ENCODE peak calls at places on chromosomes 1 and 21, in four cellular contexts. U, H, N and X are unnamed samples.

GRCh38 chr1:246291141-246291540 is 215.9 kb downstream of the SMYD3 start:
- DNase-seq in U (no peak), H (no peak), N (no peak), X (no peak)

GRCh38 chr1:210916548-210916947 is 217.4 kb downstream of the KCNH1 start:
- DNase-seq in U (no peak), H (no peak), N (no peak), X (no peak)

GRCh38 chr21:38985423-38986378 is 180.0 kb downstream of the ETS2 start:
- DNase-seq in U (peak), H (no peak), N (peak), X (peak)

GRCh38 chr1:39609618-39610331 is 29.7 kb downstream of the HEYL start:
- DNase-seq in U (peak), H (peak), N (no peak), X (peak)

GRCh38 chr1:180136311-180136967 is 18.2 kb upstream of the QSOX1 start:
- DNase-seq in U (no peak), H (no peak), N (no peak), X (no peak)

GRCh38 chr1:193741228-193741627 is 554.8 kb upstream of the B3GALT2 start:
- DNase-seq in U (no peak), H (no peak), N (no peak), X (no peak)

GRCh38 chr21:42311160-42311559 is 4.0 kb downstream of the TFF3 start:
- DNase-seq in U (no peak), H (no peak), N (no peak), X (no peak)

GRCh38 chr1:115400891-115401290 is 62.8 kb upstream of the NGF start:
- DNase-seq in U (no peak), H (no peak), N (no peak), X (no peak)

GRCh38 chr1:59699227-59699847 is 115.4 kb upstream of the HOOK1 start:
- DNase-seq in U (peak), H (peak), N (no peak), X (peak)

GRCh38 chr21:38810034-38810825 is 4.5 kb downstream of the ETS2 start:
- DNase-seq in U (no peak), H (no peak), N (no peak), X (no peak)

GRCh38 chr1:48341221-48341620 is 118.7 kb downstream of the SLC5A9 start:
- DNase-seq in U (no peak), H (no peak), N (no peak), X (no peak)

GRCh38 chr1:151638074-151638775 is 26.4 kb downstream of the SNX27 start:
- DNase-seq in U (no peak), H (peak), N (no peak), X (no peak)

GRCh38 chr1:7613106-7613850 is 157.8 kb upstream of the VAMP3 start:
- DNase-seq in U (no peak), H (no peak), N (no peak), X (no peak)

GRCh38 chr1:3772027-3772714 is 378 bp upstream of the SMIM1 start:
- DNase-seq in U (peak), H (peak), N (no peak), X (peak)

GRCh38 chr1:169590932-169591331 is 4.7 kb upstream of the F5 start:
- DNase-seq in U (peak), H (no peak), N (no peak), X (no peak)

GRCh38 chr1:196608401-196609113 is at the start of gene KCNT2:
- DNase-seq in U (peak), H (no peak), N (no peak), X (peak)

GRCh38 chr1:214615871-214616270 is 12.9 kb downstream of the CENPF start:
- DNase-seq in U (no peak), H (no peak), N (no peak), X (no peak)

GRCh38 chr1:107687846-107688753 is 276.9 kb downstream of the VAV3 start:
- DNase-seq in U (no peak), H (peak), N (no peak), X (peak)

GRCh38 chr1:115426990-115427389 is 88.9 kb upstream of the NGF start:
- DNase-seq in U (no peak), H (no peak), N (no peak), X (no peak)

GRCh38 chr1:208531003-208531750 is 287.0 kb upstream of the PLXNA2 start:
- DNase-seq in U (no peak), H (no peak), N (no peak), X (no peak)

GRCh38 chr1:51575406-51576084 is 41.3 kb upstream of the OSBPL9 start:
- DNase-seq in U (no peak), H (no peak), N (no peak), X (peak)

GRCh38 chr1:63628607-63629006 is 35.4 kb downstream of the PGM1 start:
- DNase-seq in U (no peak), H (no peak), N (no peak), X (no peak)

GRCh38 chr1:52603301-52603675 is 1.1 kb downstream of the GPX7 start:
- DNase-seq in U (no peak), H (no peak), N (no peak), X (no peak)

GRCh38 chr1:205951746-205952145 is 8.5 kb upstream of the SLC26A9 start:
- DNase-seq in U (no peak), H (no peak), N (no peak), X (no peak)

GRCh38 chr1:212485895-212486590 is 53.3 kb downstream of the NENF start:
- DNase-seq in U (peak), H (peak), N (no peak), X (no peak)

GRCh38 chr21:31346256-31346821 is 2.3 kb upstream of the TIAM1 start:
- DNase-seq in U (no peak), H (no peak), N (no peak), X (no peak)

GRCh38 chr1:206890125-206890637 is 7.1 kb upstream of the IL24 start:
- DNase-seq in U (no peak), H (no peak), N (no peak), X (no peak)

GRCh38 chr1:180080439-180080838 is 74.2 kb upstream of the QSOX1 start:
- DNase-seq in U (peak), H (no peak), N (no peak), X (no peak)

GRCh38 chr1:151325646-151326429 is 1.4 kb downstream of the PI4KB start:
- DNase-seq in U (no peak), H (no peak), N (no peak), X (peak)

GRCh38 chr1:84839544-84839943 is 53.5 kb downstream of the LPAR3 start:
- DNase-seq in U (no peak), H (no peak), N (no peak), X (no peak)

GRCh38 chr1:225657462-225657989 is 4.6 kb upstream of the ENAH start:
- DNase-seq in U (no peak), H (peak), N (no peak), X (no peak)

GRCh38 chr1:163509126-163509525 is 187.4 kb downstream of the NUF2 start:
- DNase-seq in U (no peak), H (no peak), N (no peak), X (no peak)

GRCh38 chr21:45839274-45839673 is 142.3 kb upstream of the COL6A1 start:
- DNase-seq in U (no peak), H (no peak), N (no peak), X (no peak)

GRCh38 chr1:26998319-26999300 is 5.1 kb downstream of the TRNP1 start:
- DNase-seq in U (no peak), H (no peak), N (no peak), X (no peak)

GRCh38 chr1:30810416-30811105 is 53.0 kb upstream of the LAPTM5 start:
- DNase-seq in U (no peak), H (no peak), N (no peak), X (no peak)

GRCh38 chr1:46804027-46804889 is 5.4 kb downstream of the CYP4B1 start:
- DNase-seq in U (no peak), H (no peak), N (no peak), X (no peak)

GRCh38 chr1:109399326-109399957 is 1.7 kb upstream of the SORT1 start:
- DNase-seq in U (peak), H (peak), N (no peak), X (peak)
- TF ChIP-seq BHLHE40 in U (no peak), H (no peak), N (no peak), X (no peak)

DNA sequence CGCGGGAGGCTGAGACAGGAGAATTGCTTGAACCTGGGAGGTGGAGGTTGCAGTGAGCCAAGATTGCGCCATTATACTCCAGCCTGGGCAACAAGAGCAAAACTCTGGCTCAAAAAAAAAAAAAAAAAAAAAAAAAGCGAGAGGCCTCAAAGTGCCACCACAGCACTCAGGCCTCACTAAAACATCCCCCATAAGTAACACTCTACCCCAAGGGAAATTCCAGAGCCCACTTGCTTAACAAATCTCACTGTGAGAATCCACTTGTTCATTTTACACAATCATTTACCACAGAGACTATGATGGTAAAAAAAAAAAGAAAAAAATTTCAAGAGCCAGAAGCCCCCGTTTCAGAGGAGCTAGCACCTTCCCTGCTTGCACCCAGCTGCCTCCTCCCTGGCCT is 26.3 kb upstream of the EXOSC10 start:
- DNase-seq in U (no peak), H (no peak), N (no peak), X (no peak)
- TF ChIP-seq FOXK2 in U (no peak), H (no peak), N (no peak), X (no peak)

GRCh38 chr1:24951337-24951736 is 21.3 kb upstream of the RUNX3 start:
- DNase-seq in U (no peak), H (no peak), N (no peak), X (no peak)

GRCh38 chr1:24954631-24955030 is 24.6 kb upstream of the RUNX3 start:
- DNase-seq in U (no peak), H (no peak), N (no peak), X (no peak)

GRCh38 chr1:24951810-24952412 is 21.8 kb upstream of the RUNX3 start:
- DNase-seq in U (no peak), H (no peak), N (no peak), X (no peak)

GRCh38 chr1:24954022-24954421 is 23.9 kb upstream of the RUNX3 start:
- DNase-seq in U (no peak), H (no peak), N (no peak), X (no peak)

DNA sequence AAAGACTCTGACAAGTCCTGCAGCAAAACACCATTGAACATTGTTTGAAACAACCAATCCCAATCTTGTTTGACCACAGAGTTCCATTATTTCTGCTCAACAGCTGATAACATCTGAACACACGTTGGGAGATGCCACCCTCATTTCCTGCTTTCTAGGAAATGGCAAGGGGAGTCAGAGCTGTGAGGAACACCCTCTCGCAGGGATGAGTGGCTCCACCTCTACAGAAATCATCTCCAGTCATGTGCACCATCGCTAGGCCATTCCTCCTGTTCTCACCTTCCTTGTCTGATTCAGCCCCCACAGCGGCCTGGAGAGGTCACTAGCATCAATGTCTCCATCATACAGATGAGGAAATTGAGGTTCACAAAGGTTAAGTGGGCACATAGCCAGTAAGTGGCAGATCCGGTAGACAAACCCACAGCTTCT is 22.4 kb upstream of the RUNX3 start:
- DNase-seq in U (peak), H (no peak), N (no peak), X (no peak)
- TF ChIP-seq BHLHE40 in U (peak), H (no peak), N (no peak), X (no peak)

DNA sequence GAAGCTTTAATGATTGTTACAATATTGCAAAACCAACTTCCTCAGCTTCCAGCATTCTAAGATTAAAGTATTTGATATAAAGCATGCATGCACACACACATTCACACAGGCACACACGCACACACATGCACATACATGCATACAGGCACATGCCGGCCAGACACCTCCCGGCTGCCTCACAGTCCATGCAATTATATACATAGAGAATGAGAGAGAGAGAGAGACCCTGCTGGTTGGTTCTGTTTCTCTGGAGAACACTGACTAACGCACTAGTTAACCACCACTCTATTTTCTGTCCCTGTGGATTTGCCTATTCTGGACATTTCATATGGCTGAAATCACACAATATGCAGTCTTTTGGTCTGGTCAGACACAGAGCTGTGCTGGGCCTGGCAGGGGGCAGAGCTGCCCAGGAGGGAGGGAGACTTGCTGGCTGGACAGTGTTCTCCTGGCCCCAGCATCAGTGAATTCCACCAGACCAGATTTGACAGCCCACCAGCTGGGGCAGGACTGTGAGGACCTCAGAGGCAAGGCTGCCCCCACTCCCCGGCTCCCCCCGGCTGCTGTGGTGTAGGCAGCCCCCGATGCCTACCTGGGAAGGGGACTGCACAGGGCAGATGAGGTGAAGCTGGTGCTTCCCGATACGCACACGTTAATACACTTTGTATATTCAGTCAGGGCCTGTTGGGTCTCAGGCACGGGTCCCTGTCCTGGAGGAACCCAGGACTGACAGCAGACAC is 152.2 kb downstream of the NPHP4 start:
- DNase-seq in U (no peak), H (no peak), N (no peak), X (no peak)
- TF ChIP-seq FOXK2 in U (no peak), H (no peak), N (no peak), X (no peak)

GRCh38 chr1:154349121-154349520 is 23.8 kb downstream of the ATP8B2 start:
- DNase-seq in U (no peak), H (no peak), N (no peak), X (no peak)
- TF ChIP-seq BHLHE40 in U (no peak), H (no peak), N (no peak), X (no peak)